ENCODE peak calls at places on chromosomes 12 and 14, in seven cellular contexts. O, X, U, Q, E, Z and H are unnamed samples.

GRCh38 chr12:31339831-31340622 is 14.1 kb upstream of the SINHCAF start:
- DNase-seq in O (no peak), X (no peak), U (no peak), Q (no peak), E (no peak), Z (no peak), H (no peak)

GRCh38 chr14:26925876-26926584 is 328.2 kb upstream of the NOVA1 start:
- DNase-seq in O (no peak), X (peak), U (no peak), Q (no peak), E (no peak), Z (no peak), H (no peak)

GRCh38 chr12:58202933-58203713 is 261.8 kb downstream of the ATP23 start:
- DNase-seq in O (no peak), X (peak), U (no peak), Q (no peak), E (no peak), Z (peak), H (peak)

GRCh38 chr12:95648990-95649791 is 97.9 kb upstream of the USP44 start:
- DNase-seq in O (no peak), X (peak), U (no peak), Q (peak), E (no peak), Z (peak), H (no peak)

GRCh38 chr14:95811813-95812212 is 64.8 kb upstream of the TUNAR start:
- DNase-seq in O (no peak), X (no peak), U (no peak), Q (no peak), E (no peak), Z (no peak), H (no peak)

GRCh38 chr12:93766802-93767523 is 89.8 kb downstream of the CRADD start:
- DNase-seq in O (peak), X (peak), U (no peak), Q (peak), E (no peak), Z (peak), H (no peak)

GRCh38 chr12:57169969-57170368 is 22.6 kb upstream of the LRP1-AS start:
- DNase-seq in O (no peak), X (no peak), U (no peak), Q (no peak), E (no peak), Z (no peak), H (no peak)

GRCh38 chr12:111293266-111294009 is 75.5 kb downstream of the PHETA1 start:
- DNase-seq in O (no peak), X (no peak), U (no peak), Q (no peak), E (no peak), Z (no peak), H (no peak)

GRCh38 chr14:61103541-61104339 is 122.7 kb downstream of the SLC38A6 start:
- DNase-seq in O (peak), X (peak), U (peak), Q (no peak), E (peak), Z (no peak), H (no peak)

GRCh38 chr12:53023-53734 is 13.4 kb upstream of the IQSEC3 start:
- DNase-seq in O (no peak), X (no peak), U (no peak), Q (no peak), E (no peak), Z (no peak), H (no peak)

GRCh38 chr12:67827820-67828383 is 161.3 kb upstream of the IFNG-AS1 start:
- DNase-seq in O (peak), X (peak), U (no peak), Q (peak), E (peak), Z (no peak), H (no peak)

GRCh38 chr14:92846162-92846897 is 52.2 kb downstream of the GOLGA5 start:
- DNase-seq in O (peak), X (peak), U (no peak), Q (no peak), E (no peak), Z (no peak), H (no peak)

GRCh38 chr12:4118601-4119156 is 154.9 kb upstream of the CCND2 start:
- DNase-seq in O (no peak), X (no peak), U (no peak), Q (peak), E (no peak), Z (no peak), H (no peak)

GRCh38 chr12:110304061-110304551 is 23.1 kb downstream of the ATP2A2 start:
- DNase-seq in O (no peak), X (peak), U (no peak), Q (no peak), E (no peak), Z (no peak), H (no peak)

GRCh38 chr14:37172024-37172869 is at the start of gene SLC25A21:
- DNase-seq in O (peak), X (peak), U (peak), Q (peak), E (peak), Z (peak), H (peak)

GRCh38 chr12:51862947-51863346 is 14.4 kb upstream of the FIGNL2 start:
- DNase-seq in O (no peak), X (no peak), U (no peak), Q (no peak), E (no peak), Z (no peak), H (no peak)

GRCh38 chr12:27233814-27234213 is 10.3 kb upstream of the STK38L start:
- DNase-seq in O (no peak), X (no peak), U (no peak), Q (no peak), E (no peak), Z (no peak), H (no peak)
- TF ChIP-seq CTCF in O (peak), X (no peak), U (no peak), Q (no peak), E (peak), Z (no peak), H (peak)

GRCh38 chr12:33876618-33877017 is 145.7 kb upstream of the ALG10 start:
- DNase-seq in O (no peak), X (no peak), U (no peak), Q (no peak), E (no peak), Z (no peak), H (no peak)
- TF ChIP-seq CTCF in O (no peak), X (no peak), U (no peak), Q (no peak), E (no peak), Z (no peak), H (no peak)

GRCh38 chr12:43733687-43734086 is 24.9 kb downstream of the PUS7L start:
- DNase-seq in O (no peak), X (no peak), U (no peak), Q (no peak), E (no peak), Z (no peak), H (no peak)
- TF ChIP-seq CTCF in O (no peak), X (no peak), U (no peak), Q (no peak), E (peak), Z (no peak), H (no peak)

GRCh38 chr12:53005215-53005985 is 856 bp upstream of the EIF4B start:
- DNase-seq in O (peak), X (peak), U (peak), Q (no peak), E (no peak), Z (no peak), H (peak)

GRCh38 chr12:53004582-53004981 is 1.7 kb upstream of the EIF4B start:
- DNase-seq in O (no peak), X (peak), U (no peak), Q (no peak), E (no peak), Z (no peak), H (no peak)

GRCh38 chr12:53004178-53004577 is 2.1 kb upstream of the EIF4B start:
- DNase-seq in O (no peak), X (peak), U (no peak), Q (no peak), E (no peak), Z (no peak), H (no peak)

GRCh38 chr12:53005986-53006809 is at the start of gene EIF4B:
- DNase-seq in O (peak), X (peak), U (peak), Q (peak), E (peak), Z (peak), H (peak)

GRCh38 chr12:53006810-53007742 is 820 bp downstream of the EIF4B start:
- DNase-seq in O (peak), X (peak), U (peak), Q (peak), E (peak), Z (peak), H (peak)
- TF ChIP-seq CTCF in O (no peak), X (no peak), U (no peak), Q (no peak), E (no peak), Z (no peak), H (no peak)

GRCh38 chr14:73747386-73748211 is 33.4 kb upstream of the PNMA1 start:
- DNase-seq in O (no peak), X (no peak), U (no peak), Q (no peak), E (no peak), Z (no peak), H (no peak)

GRCh38 chr14:73748858-73749357 is 34.7 kb upstream of the PNMA1 start:
- DNase-seq in O (no peak), X (no peak), U (no peak), Q (no peak), E (no peak), Z (no peak), H (no peak)

GRCh38 chr14:73744874-73745529 is 30.8 kb upstream of the PNMA1 start:
- DNase-seq in O (no peak), X (no peak), U (no peak), Q (peak), E (no peak), Z (peak), H (no peak)

GRCh38 chr14:73745571-73746539 is 31.7 kb upstream of the PNMA1 start:
- DNase-seq in O (no peak), X (no peak), U (no peak), Q (no peak), E (no peak), Z (no peak), H (no peak)

GRCh38 chr14:73746540-73747385 is 32.6 kb upstream of the PNMA1 start:
- DNase-seq in O (no peak), X (no peak), U (no peak), Q (no peak), E (no peak), Z (no peak), H (no peak)
- TF ChIP-seq CTCF in O (peak), X (peak), U (no peak), Q (no peak), E (peak), Z (no peak), H (peak)

GRCh38 chr12:114355389-114356088 is 50.4 kb downstream of the TBX5 start:
- DNase-seq in O (no peak), X (peak), U (peak), Q (no peak), E (no peak), Z (no peak), H (no peak)
- TF ChIP-seq CTCF in O (no peak), X (peak), U (no peak), Q (no peak), E (peak), Z (no peak), H (no peak)

GRCh38 chr12:9925746-9926393 is 6.3 kb downstream of the CLEC2A start:
- DNase-seq in O (peak), X (peak), U (no peak), Q (no peak), E (peak), Z (no peak), H (no peak)
- TF ChIP-seq CTCF in O (peak), X (peak), U (peak), Q (peak), E (peak), Z (peak), H (peak)

DNA sequence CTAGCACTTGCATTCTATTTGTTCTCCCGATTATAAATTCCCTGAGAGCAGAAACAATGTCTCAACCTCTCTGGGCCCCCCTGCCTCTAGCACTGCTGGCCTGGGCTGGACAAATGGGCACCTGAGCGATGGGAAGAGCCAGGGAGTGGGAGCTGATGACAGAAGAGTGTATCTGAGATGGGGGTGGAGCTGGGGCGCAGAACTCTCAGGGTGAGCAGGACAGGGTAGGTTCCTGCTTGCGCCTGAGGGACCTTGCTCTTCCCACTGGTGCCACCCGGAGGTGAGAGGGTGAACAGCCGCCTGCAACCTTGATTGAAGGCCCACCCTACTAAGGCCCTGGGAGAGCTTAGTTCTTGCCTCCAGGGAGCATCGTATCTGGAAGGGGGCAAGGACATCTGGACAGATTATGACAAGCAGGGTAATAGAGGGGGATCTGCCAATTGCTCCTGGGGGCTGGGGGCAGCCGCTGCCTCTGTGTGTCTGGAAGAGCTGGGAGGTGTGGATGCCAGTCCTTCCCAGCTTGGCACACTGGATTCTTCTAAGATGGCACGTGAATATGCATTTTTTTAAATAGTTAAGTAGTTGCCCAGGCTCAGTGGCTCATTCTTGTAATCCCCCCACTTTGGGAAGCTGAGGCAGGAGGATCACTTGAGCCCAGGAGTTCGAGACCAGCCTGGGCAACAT is 43.0 kb upstream of the TSPAN9 start:
- DNase-seq in O (peak), X (peak), U (peak), Q (peak), E (peak), Z (no peak), H (peak)
- TF ChIP-seq CTCF in O (peak), X (peak), U (peak), Q (peak), E (peak), Z (no peak), H (peak)

GRCh38 chr14:64478634-64479250 is 13.4 kb downstream of the AKAP5 start:
- DNase-seq in O (peak), X (peak), U (no peak), Q (no peak), E (no peak), Z (no peak), H (no peak)
- TF ChIP-seq CTCF in O (peak), X (peak), U (peak), Q (no peak), E (peak), Z (no peak), H (peak)